ENCODE peak calls at places on chromosomes 6 and 20, in four cellular contexts. O, N, U and V are unnamed samples.

GRCh38 chr6:143513410-143513809 is 1.9 kb upstream of the FUCA2 start:
- DNase-seq in U (no peak), N (no peak), O (no peak), V (no peak)

GRCh38 chr6:45378324-45378926 is 691 bp upstream of the SUPT3H start:
- DNase-seq in U (no peak), N (no peak), O (peak), V (no peak)

GRCh38 chr20:61295726-61296628 is 43.9 kb downstream of the CDH4 start:
- DNase-seq in N (no peak), U (no peak), O (no peak), V (no peak)

GRCh38 chr6:45920819-45921511 is 94.7 kb downstream of the CLIC5 start:
- DNase-seq in O (no peak), N (no peak), U (no peak), V (no peak)

GRCh38 chr6:136440187-136440582 is 110.0 kb downstream of the MAP7 start:
- DNase-seq in N (no peak), O (no peak), U (no peak), V (no peak)

GRCh38 chr6:108844632-108845031 is 3.6 kb upstream of the ARMC2 start:
- DNase-seq in U (no peak), O (no peak), N (no peak), V (no peak)

GRCh38 chr20:46951405-46951804 is 56.8 kb downstream of the EYA2 start:
- DNase-seq in U (no peak), N (no peak), O (no peak), V (no peak)

GRCh38 chr6:157223486-157223885 is 99.8 kb downstream of the TMEM242 start:
- DNase-seq in O (no peak), U (no peak), N (no peak), V (no peak)

GRCh38 chr6:151075943-151076555 is 163.7 kb upstream of the AKAP12 start:
- DNase-seq in N (no peak), U (no peak), O (no peak), V (no peak)

GRCh38 chr20:32386091-32386490 is 28.0 kb downstream of the ASXL1 start:
- DNase-seq in N (no peak), O (no peak), U (no peak), V (no peak)

GRCh38 chr6:124964764-124965105 is 2.5 kb downstream of the RNF217 start:
- DNase-seq in U (no peak), O (no peak), N (no peak), V (no peak)

GRCh38 chr20:38196592-38196991 is 31.5 kb upstream of the TGM2 start:
- DNase-seq in O (no peak), U (no peak), N (no peak), V (no peak)

GRCh38 chr20:62885046-62885445 is 23.4 kb upstream of the TCFL5 start:
- DNase-seq in N (no peak), O (no peak), U (no peak), V (no peak)

GRCh38 chr6:40456390-40457013 is 130.7 kb downstream of the LRFN2 start:
- DNase-seq in O (no peak), U (no peak), N (no peak), V (no peak)

GRCh38 chr6:109236140-109237081 is 141.1 kb downstream of the CEP57L1 start:
- DNase-seq in O (no peak), N (no peak), U (no peak), V (no peak)

GRCh38 chr6:13687917-13688351 is 23.7 kb downstream of the RANBP9 start:
- DNase-seq in N (no peak), U (no peak), O (no peak), V (no peak)